ENCODE peak calls at places on chromosome 17, in six cellular contexts. B is OCI-LY7, E is PC-3, N is PC-9, Z is hepatocyte, K is SK-N-SH. P is an unnamed sample. For H3K9me2, the result is how much of the 10 kb centered on the place peaks cover.

GRCh38 chr17:5703736-5704135 is 119.4 kb upstream of the NLRP1 start:
- DNase-seq in N (no peak), B (no peak), K (no peak), Z (no peak), E (no peak), P (no peak)

GRCh38 chr17:11996722-11997146 is 541 bp downstream of the ZNF18 start:
- DNase-seq in K (no peak), B (peak), E (peak), Z (peak), N (no peak), P (peak)

GRCh38 chr17:17131876-17132275 is 74.3 kb downstream of the PLD6 start:
- DNase-seq in Z (no peak), K (no peak), N (no peak), B (no peak), E (no peak), P (no peak)

GRCh38 chr17:68697850-68698313 is 96.7 kb upstream of the FAM20A start:
- DNase-seq in Z (no peak), B (no peak), K (no peak), N (no peak), E (no peak), P (no peak)

GRCh38 chr17:8857919-8858318 is 9.6 kb downstream of the PIK3R6 start:
- DNase-seq in B (peak), K (no peak), Z (no peak), E (no peak), N (no peak), P (peak)

GRCh38 chr17:28997811-28998210 is 8.0 kb downstream of the SEZ6 start:
- DNase-seq in E (no peak), Z (no peak), B (no peak), N (no peak), K (no peak), P (no peak)

GRCh38 chr17:9467518-9467917 is 108.1 kb downstream of the STX8 start:
- DNase-seq in B (no peak), N (no peak), E (no peak), K (no peak), Z (no peak), P (no peak)

GRCh38 chr17:28946239-28946638 is 5.1 kb downstream of the PHF12 start:
- DNase-seq in B (no peak), E (peak), Z (no peak), N (no peak), K (no peak), P (no peak)

GRCh38 chr17:51486091-51486490 is 225.7 kb downstream of the UTP18 start:
- DNase-seq in N (no peak), B (no peak), K (no peak), E (no peak), Z (no peak), P (no peak)

GRCh38 chr17:45918241-45918745 is 23.9 kb downstream of the MAPT start:
- DNase-seq in B (no peak), Z (no peak), E (no peak), K (no peak), N (no peak), P (no peak)

GRCh38 chr17:47119746-47120520 is 69.2 kb downstream of the CDC27 start:
- DNase-seq in N (no peak), K (no peak), B (no peak), E (peak), Z (no peak), P (no peak)

GRCh38 chr17:55660171-55660886 is 62.3 kb downstream of the TMEM100 start:
- DNase-seq in E (no peak), B (peak), Z (peak), N (no peak), K (no peak), P (no peak)

GRCh38 chr17:74752415-74752814 is 4.0 kb downstream of the NHERF1 start:
- DNase-seq in Z (no peak), K (no peak), E (no peak), N (no peak), B (no peak), P (no peak)

GRCh38 chr17:55458977-55459376 is 37.3 kb upstream of the MMD start:
- DNase-seq in Z (no peak), E (peak), B (no peak), N (no peak), K (no peak), P (no peak)

GRCh38 chr17:1713878-1714487 is 3.8 kb upstream of the TLCD2 start:
- DNase-seq in E (peak), N (peak), K (peak), Z (peak), B (no peak), P (no peak)

GRCh38 chr17:79799174-79799537 is 2.3 kb upstream of the CBX8 start:
- DNase-seq in Z (no peak), K (peak), N (no peak), E (no peak), B (no peak), P (no peak)

GRCh38 chr17:44518032-44518431 is 14.8 kb upstream of the GPATCH8 start:
- DNase-seq in B (no peak), N (no peak), Z (no peak), E (no peak), K (no peak), P (no peak)

GRCh38 chr17:47304191-47304590 is 19.6 kb upstream of the EFCAB13 start:
- DNase-seq in K (no peak), E (no peak), N (no peak), Z (no peak), B (no peak), P (no peak)

GRCh38 chr17:27481327-27481726 is 25.1 kb downstream of the KSR1 start:
- DNase-seq in K (no peak), Z (no peak), N (no peak), B (no peak), E (no peak), P (no peak)

GRCh38 chr17:70034158-70034557 is 40.9 kb upstream of the KCNJ16 start:
- DNase-seq in Z (no peak), N (no peak), K (no peak), B (no peak), E (no peak), P (no peak)

GRCh38 chr17:75557075-75557851 is 30.3 kb upstream of the MYO15B start:
- DNase-seq in Z (peak), K (peak), N (peak), B (no peak), E (peak), P (no peak)

GRCh38 chr17:2179615-2180295 is 123.8 kb downstream of the SMG6 start:
- DNase-seq in K (peak), Z (peak), N (no peak), B (no peak), E (no peak), P (no peak)

GRCh38 chr17:55496094-55496881 is 15.0 kb downstream of the SMIM36 start:
- DNase-seq in B (no peak), N (no peak), K (no peak), Z (peak), E (no peak), P (no peak)

GRCh38 chr17:7263071-7263800 is 958 bp upstream of the CLDN7 start:
- DNase-seq in K (peak), Z (peak), N (peak), B (no peak), E (peak), P (no peak)

DNA sequence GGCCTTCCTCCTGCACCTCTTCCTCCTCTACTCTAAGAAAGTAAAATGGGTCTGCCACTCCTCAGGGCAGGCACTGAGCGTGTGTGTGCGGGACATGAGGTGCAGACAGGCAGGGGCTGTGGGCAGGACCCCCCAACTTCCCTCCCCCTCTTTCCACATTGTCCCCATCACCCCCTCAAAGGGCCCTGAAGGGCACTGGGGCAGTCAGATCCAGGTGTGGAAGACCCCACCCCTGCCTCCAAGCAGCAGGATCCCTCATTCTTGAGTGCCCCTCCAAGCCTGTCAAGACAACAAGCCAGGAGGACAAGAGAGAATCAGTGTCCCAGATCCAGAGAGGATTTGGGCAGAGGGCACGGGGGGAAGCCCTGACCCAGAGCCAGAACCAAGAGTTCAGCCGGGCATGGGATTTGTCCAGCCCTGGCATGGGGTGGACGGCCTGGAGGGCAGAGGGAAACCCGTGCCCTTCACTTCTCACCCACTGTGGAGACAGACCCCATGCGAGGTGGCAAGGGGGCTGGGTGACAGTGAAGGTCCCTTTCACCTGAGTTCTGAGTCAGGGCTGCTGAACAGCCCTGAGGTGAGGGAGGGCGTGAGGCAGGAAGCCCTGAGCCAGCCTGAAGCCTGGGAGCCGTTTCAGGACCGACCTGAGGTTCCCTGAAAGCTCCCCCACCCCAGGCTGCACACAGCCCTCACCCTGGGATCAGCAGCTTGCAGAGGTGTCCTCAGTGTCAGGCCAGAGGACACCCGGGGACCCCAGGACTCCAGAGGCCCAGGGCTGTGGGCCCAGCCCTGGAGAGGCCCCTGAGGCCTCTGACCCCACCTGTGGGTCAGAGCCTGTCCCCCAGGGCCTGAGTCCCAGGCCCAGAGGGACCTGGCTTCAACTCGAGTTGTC is 45.8 kb downstream of the USP22 start:
- DNase-seq in K (peak), Z (peak), B (no peak), E (no peak), N (no peak), P (no peak)
- H3K9me2 ChIP-seq in K (under half), Z (under half), B (under half), E (under half), N (under half), P (under half)

GRCh38 chr17:57110579-57111367 is 25.7 kb downstream of the AKAP1 start:
- DNase-seq in K (no peak), Z (no peak), E (no peak), N (no peak), B (no peak), P (no peak)
- H3K4me2 ChIP-seq in K (no peak), Z (no peak), E (no peak), N (no peak), B (no peak), P (no peak)

GRCh38 chr17:4583796-4584124 is 569 bp upstream of the SMTNL2 start:
- DNase-seq in K (peak), E (no peak), B (peak), N (no peak), Z (peak), P (no peak)

GRCh38 chr17:4585203-4585939 is 1.0 kb downstream of the SMTNL2 start:
- DNase-seq in N (no peak), K (no peak), Z (peak), E (no peak), B (no peak), P (no peak)

GRCh38 chr17:4583206-4583605 is 1.1 kb upstream of the SMTNL2 start:
- DNase-seq in B (no peak), K (no peak), N (no peak), Z (no peak), E (no peak), P (no peak)

GRCh38 chr17:4584835-4585187 is 482 bp downstream of the SMTNL2 start:
- DNase-seq in E (no peak), B (no peak), N (no peak), K (no peak), Z (no peak), P (no peak)

GRCh38 chr17:4584125-4584834 is at the start of gene SMTNL2:
- DNase-seq in K (peak), E (no peak), N (no peak), Z (peak), B (no peak), P (no peak)
- H3K9me2 ChIP-seq in K (under half), E (under half), N (under half), Z (under half), B (under half), P (under half)

DNA sequence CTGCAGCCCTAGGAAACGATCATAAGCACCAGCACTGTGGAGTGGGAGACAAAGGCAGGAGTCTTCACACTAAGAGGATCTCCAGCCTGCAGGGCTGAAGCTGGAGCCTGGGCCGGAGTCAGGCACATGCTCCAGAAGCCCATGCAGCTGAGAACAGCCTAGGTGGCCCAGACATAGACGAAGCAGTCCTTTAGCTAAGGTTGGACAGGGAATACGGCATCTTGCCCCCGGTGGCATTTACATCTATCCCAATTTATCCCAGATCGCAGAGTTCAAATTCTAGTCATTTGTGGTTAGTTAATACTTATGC is 13.9 kb downstream of the TSPOAP1 start:
- DNase-seq in K (peak), E (no peak), B (no peak), Z (no peak), N (no peak), P (no peak)
- H3K4me2 ChIP-seq in K (no peak), E (no peak), B (no peak), Z (no peak), N (no peak), P (no peak)

GRCh38 chr17:77107506-77108433 is 33.0 kb upstream of the SEC14L1 start:
- DNase-seq in B (no peak), Z (no peak), E (no peak), K (no peak), N (no peak), P (peak)

GRCh38 chr17:77106874-77107358 is 33.9 kb upstream of the SEC14L1 start:
- DNase-seq in Z (no peak), K (no peak), E (no peak), B (peak), N (no peak), P (peak)

GRCh38 chr17:77110006-77110374 is 30.8 kb upstream of the SEC14L1 start:
- DNase-seq in Z (no peak), N (peak), B (peak), K (no peak), E (peak), P (peak)

GRCh38 chr17:77111916-77112315 is 28.9 kb upstream of the SEC14L1 start:
- DNase-seq in E (no peak), K (no peak), B (no peak), Z (no peak), N (no peak), P (no peak)

GRCh38 chr17:77109159-77110005 is 31.4 kb upstream of the SEC14L1 start:
- DNase-seq in E (no peak), B (peak), N (no peak), Z (no peak), K (no peak), P (peak)
- H3K9me2 ChIP-seq in E (under half), B (under half), N (under half), Z (under half), K (under half), P (under half)

DNA sequence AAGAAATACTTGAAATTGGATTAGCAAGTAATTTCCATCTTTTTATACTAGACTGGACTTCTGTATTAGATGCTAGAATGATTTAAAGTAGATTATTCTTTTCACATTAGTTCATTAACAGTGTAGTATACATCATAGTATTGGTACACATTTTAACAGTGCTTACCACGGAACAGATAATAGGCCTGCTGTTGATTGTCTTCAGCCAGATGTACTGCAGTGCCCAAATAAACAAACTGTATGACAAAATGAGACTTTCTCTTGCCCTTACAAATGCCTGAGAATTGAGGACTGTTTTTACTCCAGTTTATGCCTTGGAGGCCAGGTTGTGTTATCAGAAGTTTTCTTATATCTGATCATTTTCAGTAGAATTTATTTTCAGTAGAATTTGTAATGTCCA is 631 bp downstream of the EVI2A start:
- DNase-seq in B (no peak), K (peak), N (no peak), E (no peak), Z (no peak), P (peak)
- H3K4me2 ChIP-seq in B (peak), K (peak), N (no peak), E (peak), Z (no peak), P (peak)

GRCh38 chr17:73585583-73585982 is 58.7 kb downstream of the SDK2 start:
- DNase-seq in E (no peak), B (peak), N (no peak), K (no peak), Z (no peak), P (no peak)
- H3K9me2 ChIP-seq in E (under half), B (under half), N (under half), K (under half), Z (under half), P (under half)

GRCh38 chr17:61235001-61235820 is 164.4 kb upstream of the TBX2 start:
- DNase-seq in E (no peak), B (no peak), K (no peak), N (no peak), Z (no peak), P (no peak)

GRCh38 chr17:61234102-61234750 is 165.4 kb upstream of the TBX2 start:
- DNase-seq in Z (no peak), N (no peak), E (no peak), B (no peak), K (no peak), P (no peak)

GRCh38 chr17:61230461-61230860 is 169.2 kb upstream of the TBX2 start:
- DNase-seq in Z (no peak), E (no peak), N (no peak), K (no peak), B (no peak), P (no peak)

GRCh38 chr17:61230972-61231820 is 168.4 kb upstream of the TBX2 start:
- DNase-seq in E (no peak), N (no peak), Z (no peak), K (no peak), B (no peak), P (peak)

GRCh38 chr17:61232871-61233270 is 166.8 kb upstream of the TBX2 start:
- DNase-seq in B (no peak), N (no peak), K (no peak), Z (no peak), E (no peak), P (no peak)
- H3K4me2 ChIP-seq in B (no peak), N (no peak), K (no peak), Z (no peak), E (no peak), P (no peak)

P was measured in MM.1S.